ENCODE peak calls at places on chromosome 1, in five cellular contexts. D is SJCRH30, B is thoracic aorta, N is fibroblast of lung, J is mucosa of descending colon. R is an unnamed sample. For H3K4me1, the result is how much of the 10 kb centered on the place peaks cover.

GRCh38 chr1:98003442-98003841 is 82.6 kb upstream of the DPYD start:
- DNase-seq in D (no peak), B (no peak), N (no peak), J (peak), R (no peak)

GRCh38 chr1:22529901-22530621 is 33.2 kb upstream of the EPHA8 start:
- DNase-seq in D (no peak), B (no peak), N (peak), J (no peak), R (no peak)

GRCh38 chr1:33332881-33333280 is 12.0 kb upstream of the A3GALT2 start:
- DNase-seq in D (no peak), B (no peak), N (no peak), J (no peak), R (no peak)

GRCh38 chr1:162463021-162463420 is 34.6 kb upstream of the UHMK1 start:
- DNase-seq in D (no peak), B (no peak), N (no peak), J (no peak), R (no peak)

GRCh38 chr1:211829343-211830054 is 1.1 kb downstream of the LPGAT1 start:
- DNase-seq in D (peak), B (no peak), N (peak), J (peak), R (no peak)

GRCh38 chr1:26015358-26015757 is 6.2 kb upstream of the EXTL1 start:
- DNase-seq in D (no peak), B (no peak), N (peak), J (peak), R (no peak)

GRCh38 chr1:53810497-53810896 is 27.6 kb downstream of the NDC1 start:
- DNase-seq in D (no peak), B (no peak), N (no peak), J (no peak), R (no peak)

GRCh38 chr1:5456090-5456789 is 536.0 kb downstream of the NPHP4 start:
- DNase-seq in D (peak), B (no peak), N (no peak), J (no peak), R (no peak)

GRCh38 chr1:209899948-209900347 is 38.1 kb upstream of the SYT14 start:
- DNase-seq in D (peak), B (no peak), N (no peak), J (peak), R (no peak)

GRCh38 chr1:150109567-150109966 is 40.1 kb upstream of the PLEKHO1 start:
- DNase-seq in D (no peak), B (no peak), N (no peak), J (no peak), R (no peak)

GRCh38 chr1:24386241-24386640 is 27.3 kb downstream of the STPG1 start:
- DNase-seq in D (peak), B (no peak), N (no peak), J (no peak), R (no peak)

GRCh38 chr1:222829868-222830267 is 15.0 kb downstream of the DISP1 start:
- DNase-seq in D (no peak), B (no peak), N (peak), J (no peak), R (no peak)

GRCh38 chr1:218254296-218254918 is 30.7 kb upstream of the RRP15 start:
- DNase-seq in D (no peak), B (no peak), N (no peak), J (no peak), R (no peak)

GRCh38 chr1:218656301-218657037 is 311.3 kb downstream of the TGFB2 start:
- DNase-seq in D (no peak), B (no peak), N (no peak), J (no peak), R (no peak)

GRCh38 chr1:173405758-173406344 is 71.3 kb upstream of the PRDX6 start:
- DNase-seq in D (no peak), B (no peak), N (peak), J (no peak), R (no peak)

GRCh38 chr1:156153362-156153761 is at the start of gene SEMA4A:
- DNase-seq in D (no peak), B (no peak), N (no peak), J (peak), R (no peak)

GRCh38 chr1:230057681-230058565 is 9.1 kb upstream of the GALNT2 start:
- DNase-seq in D (no peak), B (no peak), N (no peak), J (no peak), R (no peak)

GRCh38 chr1:12544357-12544756 is 73.7 kb downstream of the DHRS3 start:
- DNase-seq in D (no peak), B (no peak), N (no peak), J (no peak), R (no peak)

GRCh38 chr1:224733021-224733911 is 117.1 kb downstream of the CNIH3 start:
- DNase-seq in D (no peak), B (no peak), N (peak), J (no peak), R (no peak)

GRCh38 chr1:69410457-69410850 is 157.3 kb upstream of the LRRC7 start:
- DNase-seq in D (no peak), B (no peak), N (no peak), J (no peak), R (no peak)

GRCh38 chr1:166700696-166701095 is 138.6 kb upstream of the POGK start:
- DNase-seq in D (no peak), B (no peak), N (no peak), J (no peak), R (no peak)

GRCh38 chr1:155001438-155001687 is 1.2 kb upstream of the ZBTB7B start:
- DNase-seq in D (no peak), B (no peak), N (no peak), J (no peak), R (no peak)
- H3K4me1 ChIP-seq in D (under half), B (under half), N (under half), J (under half), R (half or more)

GRCh38 chr1:64519921-64520320 is 50.0 kb downstream of the CACHD1 start:
- DNase-seq in D (no peak), B (no peak), N (no peak), J (no peak), R (no peak)

GRCh38 chr1:64516301-64516700 is 46.4 kb downstream of the CACHD1 start:
- DNase-seq in D (no peak), B (no peak), N (no peak), J (no peak), R (no peak)

GRCh38 chr1:64516803-64517568 is 47.1 kb downstream of the CACHD1 start:
- DNase-seq in D (no peak), B (no peak), N (no peak), J (no peak), R (no peak)

GRCh38 chr1:64517640-64518039 is 47.7 kb downstream of the CACHD1 start:
- DNase-seq in D (no peak), B (no peak), N (no peak), J (no peak), R (no peak)

DNA sequence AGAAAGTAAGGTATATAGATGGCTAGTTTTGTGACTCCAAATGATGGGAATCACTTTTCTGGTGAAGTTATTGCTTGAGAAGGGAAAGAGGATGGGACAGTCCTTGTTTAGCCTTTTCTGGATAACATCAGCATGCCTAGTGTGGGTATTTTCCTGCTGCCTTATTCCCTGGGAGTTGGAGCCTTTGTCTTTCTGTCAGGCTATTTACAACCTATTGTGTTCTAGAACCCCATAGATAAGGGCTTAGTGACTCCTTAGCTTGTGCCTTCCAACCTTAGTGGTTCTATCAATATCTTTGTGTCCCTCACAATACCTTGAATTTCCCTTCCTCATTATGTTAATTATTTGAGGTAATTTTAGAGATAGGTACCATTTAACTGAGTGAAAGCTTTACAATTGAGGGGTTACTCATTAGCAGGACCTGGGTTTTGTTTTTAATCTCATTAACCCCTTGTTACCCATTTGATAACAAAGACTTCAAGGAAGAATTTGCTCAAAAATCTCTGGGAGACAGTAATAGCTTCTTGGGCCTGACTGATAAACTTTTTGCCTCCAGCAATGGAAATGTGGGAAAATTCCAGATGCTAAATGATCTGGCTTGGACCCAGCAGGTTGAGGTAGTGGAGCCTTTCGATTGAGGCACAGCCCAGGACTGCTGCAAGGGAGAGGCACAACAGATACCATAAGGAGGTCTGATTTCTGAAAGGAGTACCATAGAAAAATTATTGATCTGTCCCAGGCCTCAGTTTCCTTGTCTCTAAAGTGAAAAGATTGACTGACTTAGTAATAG is 49.0 kb downstream of the CACHD1 start:
- DNase-seq in D (no peak), B (no peak), N (no peak), J (no peak), R (no peak)
- H3K4me1 ChIP-seq in D (under half), B (under half), N (under half), J (under half), R (under half)

DNA sequence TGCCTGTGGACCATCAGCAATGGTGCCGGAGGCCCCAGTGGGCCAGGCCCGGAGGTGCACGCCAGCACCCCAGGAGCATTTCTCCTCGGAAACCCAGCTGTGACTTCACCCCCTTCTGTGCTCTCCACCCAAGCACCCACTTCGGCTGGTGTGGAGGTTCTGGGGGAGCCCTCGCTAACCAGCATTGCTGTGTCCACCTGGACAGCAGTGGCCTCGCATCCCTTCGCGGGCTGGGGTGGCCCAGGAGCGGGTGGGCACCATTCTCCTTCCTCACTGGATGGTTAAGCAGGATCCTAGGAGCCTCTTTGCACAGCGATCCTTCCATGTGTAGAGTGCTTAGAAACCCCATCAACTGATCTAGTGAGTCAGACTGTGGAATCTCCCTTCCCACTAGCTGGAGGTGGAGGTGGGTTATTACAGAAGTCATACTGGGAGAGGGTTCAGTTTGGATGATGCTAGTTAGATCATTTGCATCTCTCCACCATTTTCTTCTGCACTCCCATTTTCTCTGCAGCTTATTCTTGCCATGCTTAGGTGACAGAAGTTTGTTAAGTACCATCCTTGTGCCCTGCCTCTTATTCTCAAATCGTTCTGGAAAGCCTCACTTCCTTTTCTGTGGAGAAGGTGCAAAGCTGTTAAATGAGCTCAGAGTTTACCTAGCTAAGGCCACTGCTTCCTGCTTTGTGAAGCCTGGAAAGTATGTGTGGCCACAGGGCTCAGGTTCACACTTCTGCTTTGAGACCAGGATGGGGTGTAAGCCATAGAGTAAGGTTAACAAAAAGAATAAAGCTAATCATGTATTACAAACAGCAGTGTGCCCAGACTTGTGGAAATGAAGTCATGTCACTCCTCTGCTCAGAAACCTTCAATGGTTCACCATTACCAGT is 32.3 kb downstream of the TBX19 start:
- DNase-seq in D (no peak), B (no peak), N (no peak), J (no peak), R (no peak)
- H3K4me1 ChIP-seq in D (under half), B (under half), N (under half), J (under half), R (under half)

GRCh38 chr1:152879559-152880198 is 1.6 kb downstream of the SMCP start:
- DNase-seq in D (no peak), B (no peak), N (no peak), J (no peak), R (no peak)

GRCh38 chr1:152884085-152884484 is 6.0 kb downstream of the SMCP start:
- DNase-seq in D (no peak), B (no peak), N (no peak), J (no peak), R (no peak)

GRCh38 chr1:152880316-152880715 is 2.2 kb downstream of the SMCP start:
- DNase-seq in D (no peak), B (no peak), N (no peak), J (no peak), R (no peak)

GRCh38 chr1:152878042-152878441 is at the start of gene SMCP:
- DNase-seq in D (peak), B (no peak), N (no peak), J (no peak), R (no peak)

GRCh38 chr1:152880907-152881306 is 2.8 kb downstream of the SMCP start:
- DNase-seq in D (no peak), B (no peak), N (no peak), J (no peak), R (no peak)
- H3K4me1 ChIP-seq in D (under half), B (under half), N (under half), J (under half), R (half or more)

GRCh38 chr1:231921951-231922350 is 295.4 kb downstream of the DISC1 start:
- DNase-seq in D (no peak), B (no peak), N (no peak), J (no peak), R (no peak)

GRCh38 chr1:231919269-231919886 is 292.8 kb downstream of the DISC1 start:
- DNase-seq in D (peak), B (no peak), N (no peak), J (no peak), R (no peak)

GRCh38 chr1:231919900-231920299 is 293.3 kb downstream of the DISC1 start:
- DNase-seq in D (no peak), B (no peak), N (no peak), J (no peak), R (no peak)

GRCh38 chr1:231923461-231924132 is 297.0 kb downstream of the DISC1 start:
- DNase-seq in D (peak), B (no peak), N (no peak), J (no peak), R (no peak)

GRCh38 chr1:231918239-231919015 is 291.8 kb downstream of the DISC1 start:
- DNase-seq in D (no peak), B (no peak), N (peak), J (peak), R (no peak)
- H3K4me1 ChIP-seq in D (under half), B (under half), N (under half), J (under half), R (under half)

GRCh38 chr1:9687876-9688582 is 36.5 kb downstream of the PIK3CD start:
- DNase-seq in D (peak), B (no peak), N (no peak), J (no peak), R (no peak)

GRCh38 chr1:9684806-9685205 is 33.3 kb downstream of the PIK3CD start:
- DNase-seq in D (no peak), B (no peak), N (no peak), J (no peak), R (no peak)

GRCh38 chr1:9688599-9688998 is 37.1 kb downstream of the PIK3CD start:
- DNase-seq in D (no peak), B (no peak), N (no peak), J (no peak), R (no peak)

GRCh38 chr1:9687120-9687875 is 35.8 kb downstream of the PIK3CD start:
- DNase-seq in D (peak), B (peak), N (peak), J (peak), R (no peak)

GRCh38 chr1:9685833-9686232 is 34.3 kb downstream of the PIK3CD start:
- DNase-seq in D (no peak), B (no peak), N (no peak), J (no peak), R (no peak)
- H3K4me1 ChIP-seq in D (under half), B (under half), N (under half), J (under half), R (under half)

GRCh38 chr1:228088586-228089498 is 6.3 kb downstream of the ARF1 start:
- DNase-seq in D (no peak), B (no peak), N (peak), J (no peak), R (no peak)

GRCh38 chr1:228091084-228091483 is 8.6 kb downstream of the ARF1 start:
- DNase-seq in D (no peak), B (no peak), N (no peak), J (no peak), R (no peak)

GRCh38 chr1:228087771-228088251 is 5.3 kb downstream of the ARF1 start:
- DNase-seq in D (no peak), B (no peak), N (peak), J (no peak), R (no peak)

GRCh38 chr1:228090613-228091081 is 8.1 kb downstream of the ARF1 start:
- DNase-seq in D (no peak), B (no peak), N (peak), J (no peak), R (no peak)

GRCh38 chr1:228089520-228090380 is 7.2 kb downstream of the ARF1 start:
- DNase-seq in D (no peak), B (no peak), N (no peak), J (no peak), R (no peak)
- H3K4me1 ChIP-seq in D (under half), B (half or more), N (under half), J (half or more), R (half or more)

DNA sequence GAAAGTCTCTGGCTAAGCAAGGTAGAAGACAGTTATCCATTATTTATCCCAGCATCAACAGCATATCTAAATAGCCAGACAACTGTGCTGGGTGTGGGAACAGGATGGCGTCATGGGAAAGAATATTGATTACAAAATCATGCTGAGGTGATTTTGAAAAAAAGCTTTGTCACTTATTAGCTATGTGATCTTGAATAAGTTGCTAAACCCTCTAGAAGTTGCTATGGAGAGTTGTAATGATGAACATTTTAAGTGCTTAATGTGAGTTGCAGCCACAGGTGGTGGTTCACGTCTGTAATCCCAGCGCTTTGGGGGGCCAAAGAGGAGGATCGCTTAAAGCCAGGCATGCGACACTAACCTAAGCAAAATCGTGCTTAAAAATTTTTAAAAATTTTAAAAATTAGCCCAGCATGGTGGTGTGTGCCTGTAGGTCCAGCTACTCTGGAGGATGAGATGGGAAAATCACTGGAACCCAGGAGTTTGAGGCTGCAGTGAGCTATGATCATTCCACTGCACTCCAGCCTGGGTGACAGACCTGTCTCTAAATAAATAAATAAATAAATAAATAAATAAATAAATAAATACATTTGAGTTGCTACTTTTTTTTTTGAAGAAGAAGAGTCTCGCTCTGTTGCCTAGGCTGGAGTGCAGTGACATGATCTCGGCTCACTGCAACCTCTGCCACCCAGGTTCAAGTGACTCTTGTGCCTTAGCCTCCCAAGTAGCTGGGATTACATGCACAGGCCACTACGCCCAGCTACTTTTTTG is 33.6 kb downstream of the WNT2B start:
- DNase-seq in D (peak), B (no peak), N (no peak), J (no peak), R (no peak)
- H3K4me1 ChIP-seq in D (under half), B (under half), N (under half), J (under half), R (under half)

DNA sequence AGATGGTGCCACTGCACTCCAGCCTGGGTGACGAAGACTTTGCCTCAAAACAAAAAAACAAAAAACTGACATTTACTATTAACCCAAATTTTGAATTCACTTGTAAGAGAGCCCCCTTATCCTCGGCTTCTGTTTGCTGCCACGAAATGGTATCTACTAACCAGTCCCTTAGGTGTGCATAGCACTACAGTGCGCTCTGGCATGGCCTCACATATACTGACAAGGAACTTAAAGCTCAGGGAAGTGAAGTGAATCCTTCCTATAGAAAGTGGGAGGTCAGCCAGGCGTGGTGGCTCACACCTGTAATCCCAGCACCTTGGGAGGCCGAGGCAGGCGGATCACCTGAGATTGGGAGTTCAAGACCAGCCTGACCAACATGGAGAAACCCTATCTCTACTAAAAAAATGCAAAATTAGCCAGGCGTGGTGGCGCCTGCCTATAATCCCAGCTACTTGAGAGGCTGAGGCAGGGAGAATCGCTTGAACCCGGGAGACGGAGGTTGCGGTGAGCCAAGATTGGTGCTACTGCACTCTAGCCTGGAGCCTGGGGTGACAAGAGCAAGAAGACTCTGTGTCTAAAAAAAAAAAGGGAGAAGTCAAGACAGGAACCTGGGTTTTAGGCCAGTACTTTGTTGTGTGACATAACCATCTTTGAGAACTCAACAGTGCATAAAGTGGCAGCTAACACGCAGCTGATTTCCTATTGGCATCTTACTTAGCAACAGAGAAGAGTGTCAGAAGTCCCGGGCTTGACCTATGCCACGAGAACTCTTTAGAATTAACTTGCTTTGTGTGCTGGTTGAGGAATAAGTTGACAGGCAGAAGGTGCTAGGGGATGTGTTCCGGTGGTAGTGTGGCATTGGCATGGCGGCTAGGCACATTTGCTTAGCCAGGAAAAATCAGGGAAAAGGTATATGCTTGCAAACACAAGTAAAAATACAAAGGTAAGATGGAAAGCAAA is 16.8 kb downstream of the ERRFI1 start:
- DNase-seq in D (no peak), B (no peak), N (peak), J (no peak), R (no peak)
- H3K4me1 ChIP-seq in D (under half), B (under half), N (under half), J (under half), R (under half)

R was measured in esophagus squamous epithelium.